ENCODE peak calls at places on chromosomes 13 and 19, in four cellular contexts. One of them, this sample, is unnamed. For H3K4me1, the result is how much of the 10 kb centered on the place peaks cover.

GRCh38 chr13:95931300-95932025 is 121.7 kb downstream of the UGGT2 start:
- DNase-seq in H1: no peak
- DNase-seq in H9: no peak
- DNase-seq in neuronal stem cell: no peak
- DNase-seq in this sample: no peak

GRCh38 chr19:51034704-51035103 is at the start of gene KLK12:
- DNase-seq in H1: no peak
- DNase-seq in neuronal stem cell: no peak
- DNase-seq in H9: no peak
- DNase-seq in this sample: no peak

GRCh38 chr13:98934243-98934642 is 43.6 kb downstream of the DOCK9 start:
- DNase-seq in H9: no peak
- DNase-seq in H1: no peak
- DNase-seq in neuronal stem cell: no peak
- DNase-seq in this sample: no peak

GRCh38 chr13:45055902-45056648 is 64.2 kb upstream of the GTF2F2 start:
- DNase-seq in H9: no peak
- DNase-seq in neuronal stem cell: no peak
- DNase-seq in H1: no peak
- DNase-seq in this sample: no peak

GRCh38 chr19:6048808-6049405 is 61.4 kb downstream of the RFX2 start:
- DNase-seq in H1: peak
- DNase-seq in neuronal stem cell: peak
- DNase-seq in H9: peak
- DNase-seq in this sample: peak

GRCh38 chr13:25980255-25980654 is 71.6 kb downstream of the SHISA2 start:
- DNase-seq in H1: no peak
- DNase-seq in H9: peak
- DNase-seq in neuronal stem cell: no peak
- DNase-seq in this sample: peak

GRCh38 chr19:12513531-12514061 is 29.0 kb upstream of the ZNF709 start:
- DNase-seq in H1: no peak
- DNase-seq in neuronal stem cell: no peak
- DNase-seq in H9: peak
- DNase-seq in this sample: no peak

GRCh38 chr19:38213911-38214625 is 10.0 kb downstream of the DPF1 start:
- DNase-seq in H1: no peak
- DNase-seq in H9: no peak
- DNase-seq in neuronal stem cell: no peak
- DNase-seq in this sample: peak

GRCh38 chr19:47598407-47599349 is 10.3 kb upstream of the BICRA start:
- DNase-seq in H1: peak
- DNase-seq in H9: peak
- DNase-seq in neuronal stem cell: peak
- DNase-seq in this sample: peak

GRCh38 chr13:59086147-59086546 is 1077.6 kb downstream of the DIAPH3 start:
- DNase-seq in neuronal stem cell: no peak
- DNase-seq in H9: no peak
- DNase-seq in H1: no peak
- DNase-seq in this sample: peak

GRCh38 chr19:33550741-33551140 is 29.1 kb upstream of the PEPD start:
- DNase-seq in H1: no peak
- DNase-seq in H9: no peak
- DNase-seq in neuronal stem cell: no peak
- DNase-seq in this sample: no peak

GRCh38 chr13:106357198-106357597 is 178.3 kb downstream of the EFNB2 start:
- DNase-seq in H9: no peak
- DNase-seq in neuronal stem cell: peak
- DNase-seq in H1: no peak
- DNase-seq in this sample: no peak

GRCh38 chr13:80342541-80343371 is 1.8 kb upstream of the SPRY2 start:
- DNase-seq in H9: peak
- DNase-seq in H1: peak
- DNase-seq in neuronal stem cell: peak
- DNase-seq in this sample: peak

GRCh38 chr19:31504221-31504620 is 155.0 kb upstream of the TSHZ3 start:
- DNase-seq in neuronal stem cell: no peak
- DNase-seq in H9: no peak
- DNase-seq in H1: peak
- DNase-seq in this sample: no peak

GRCh38 chr19:45569619-45570421 is 14.8 kb downstream of the OPA3 start:
- DNase-seq in H1: peak
- DNase-seq in neuronal stem cell: peak
- DNase-seq in H9: peak
- DNase-seq in this sample: peak

GRCh38 chr19:46972301-46972700 is 47.3 kb upstream of the NPAS1 start:
- DNase-seq in H9: no peak
- DNase-seq in H1: no peak
- DNase-seq in neuronal stem cell: no peak
- DNase-seq in this sample: peak

GRCh38 chr19:6970478-6970877 is 50.8 kb downstream of the MBD3L2B start:
- DNase-seq in H1: no peak
- DNase-seq in H9: no peak
- DNase-seq in neuronal stem cell: no peak
- DNase-seq in this sample: peak

GRCh38 chr13:105920375-105920774 is 615.1 kb downstream of the EFNB2 start:
- DNase-seq in H1: no peak
- DNase-seq in neuronal stem cell: peak
- DNase-seq in H9: no peak
- DNase-seq in this sample: peak

GRCh38 chr13:110259651-110260050 is 47.3 kb downstream of the COL4A1 start:
- DNase-seq in neuronal stem cell: no peak
- DNase-seq in H1: no peak
- DNase-seq in H9: no peak
- DNase-seq in this sample: no peak

GRCh38 chr13:26449063-26449848 is 108.2 kb upstream of the WASF3 start:
- DNase-seq in H9: no peak
- DNase-seq in H1: no peak
- DNase-seq in neuronal stem cell: no peak
- DNase-seq in this sample: peak

GRCh38 chr19:19459099-19459498 is 53.6 kb downstream of the GATAD2A start:
- DNase-seq in H9: no peak
- DNase-seq in neuronal stem cell: no peak
- DNase-seq in H1: no peak
- DNase-seq in this sample: no peak

GRCh38 chr13:100244431-100244830 is 155.5 kb downstream of the PCCA start:
- DNase-seq in H1: no peak
- DNase-seq in H9: no peak
- DNase-seq in neuronal stem cell: no peak
- DNase-seq in this sample: no peak

GRCh38 chr19:10010939-10011338 is 635 bp upstream of the COL5A3 start:
- DNase-seq in H1: no peak
- DNase-seq in H9: no peak
- DNase-seq in neuronal stem cell: no peak
- DNase-seq in this sample: no peak
- H2AK5ac ChIP-seq in H1: no peak
- H2AK5ac ChIP-seq in H9: no peak
- H2AK5ac ChIP-seq in neuronal stem cell: no peak
- H2AK5ac ChIP-seq in this sample: no peak

DNA sequence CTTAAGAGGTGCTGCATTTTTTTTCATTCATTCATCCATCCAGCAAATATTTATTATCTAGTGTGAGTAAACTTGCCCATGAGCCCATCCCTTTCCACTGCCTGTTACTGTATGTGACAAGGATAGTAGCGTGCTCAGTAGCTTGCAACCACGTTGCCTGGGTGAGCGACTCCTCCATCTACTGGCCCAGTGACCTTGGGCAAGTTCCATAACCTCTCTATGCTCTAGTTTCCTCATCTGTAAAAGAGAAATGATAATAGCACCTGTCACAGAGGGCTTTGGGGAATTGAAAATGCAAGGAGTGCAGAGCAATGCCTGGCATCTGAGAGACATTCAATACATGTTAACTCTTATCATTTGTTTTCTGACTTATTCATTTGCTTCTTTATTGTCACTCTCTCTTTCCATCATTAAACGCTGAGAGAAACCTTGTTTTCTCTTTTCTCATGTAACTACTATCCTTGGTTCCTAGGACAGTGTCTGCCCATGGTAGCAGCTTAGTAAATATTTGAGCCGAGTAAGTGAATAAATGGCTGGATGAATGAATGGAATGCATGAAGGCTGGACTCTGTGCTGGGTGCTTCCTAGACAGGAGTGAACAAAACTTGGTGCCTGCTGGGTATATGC is 19.9 kb downstream of the LRCH1 start:
- DNase-seq in H9: no peak
- DNase-seq in neuronal stem cell: no peak
- DNase-seq in H1: no peak
- DNase-seq in this sample: no peak
- H3K4me1 ChIP-seq in H9: under half
- H3K4me1 ChIP-seq in neuronal stem cell: under half
- H3K4me1 ChIP-seq in H1: under half
- H3K4me1 ChIP-seq in this sample: under half

DNA sequence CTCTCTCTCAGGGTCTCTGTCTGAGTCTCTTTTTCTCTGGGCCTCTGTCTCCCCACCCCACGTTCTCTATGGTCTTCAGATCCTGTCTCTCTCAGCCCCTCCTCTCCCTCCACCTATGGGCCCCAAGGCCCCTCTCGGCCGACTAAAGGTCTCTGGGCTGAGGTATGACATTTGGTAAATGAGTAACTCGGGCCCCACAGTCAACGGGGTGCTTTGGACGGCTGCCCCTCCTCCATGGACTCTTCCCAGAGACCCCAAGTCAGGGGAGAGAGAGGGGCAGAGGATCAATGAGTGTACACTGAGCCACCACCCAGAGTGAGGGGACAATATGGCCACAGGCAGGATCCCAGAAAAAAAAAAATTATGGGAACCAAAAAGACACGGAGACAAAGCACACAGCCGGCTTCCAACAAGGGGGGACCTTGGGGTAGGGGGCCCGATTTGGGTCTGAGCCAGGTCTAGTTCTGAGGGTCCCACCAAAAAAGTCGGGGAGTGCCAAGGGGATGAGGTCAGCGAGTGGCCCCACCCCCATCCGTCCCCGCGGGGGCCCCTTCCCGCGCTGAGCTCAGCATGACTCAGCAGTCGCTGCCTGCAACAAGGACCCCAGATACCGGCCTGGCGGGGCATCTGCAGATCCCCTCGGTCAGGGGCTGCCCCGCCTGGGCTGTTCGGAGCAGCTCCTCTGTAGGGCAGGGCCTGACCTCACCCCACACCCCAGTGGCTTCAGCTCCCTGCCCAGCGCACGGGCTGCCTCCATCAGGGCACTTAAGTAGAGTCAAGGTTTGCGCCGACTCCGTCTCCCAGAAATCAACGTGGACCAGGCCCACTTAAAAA is 1.5 kb upstream of the FTL start:
- DNase-seq in H1: peak
- DNase-seq in neuronal stem cell: peak
- DNase-seq in H9: peak
- DNase-seq in this sample: no peak
- H2BK12ac ChIP-seq in H1: peak
- H2BK12ac ChIP-seq in neuronal stem cell: no peak
- H2BK12ac ChIP-seq in H9: no peak
- H2BK12ac ChIP-seq in this sample: peak

GRCh38 chr19:7981661-7982060 is 23.8 kb downstream of the ELAVL1 start:
- DNase-seq in neuronal stem cell: no peak
- DNase-seq in H9: no peak
- DNase-seq in H1: no peak
- DNase-seq in this sample: no peak
- H2AK5ac ChIP-seq in neuronal stem cell: no peak
- H2AK5ac ChIP-seq in H9: no peak
- H2AK5ac ChIP-seq in H1: no peak
- H2AK5ac ChIP-seq in this sample: no peak

GRCh38 chr19:8489591-8490394 is 12.6 kb downstream of the PRAM1 start:
- DNase-seq in H1: no peak
- DNase-seq in H9: peak
- DNase-seq in neuronal stem cell: no peak
- DNase-seq in this sample: no peak

GRCh38 chr19:8490395-8490760 is 12.1 kb downstream of the PRAM1 start:
- DNase-seq in H1: no peak
- DNase-seq in neuronal stem cell: no peak
- DNase-seq in H9: no peak
- DNase-seq in this sample: no peak

GRCh38 chr19:8491574-8491973 is 10.9 kb downstream of the PRAM1 start:
- DNase-seq in neuronal stem cell: no peak
- DNase-seq in H9: peak
- DNase-seq in H1: no peak
- DNase-seq in this sample: no peak

GRCh38 chr19:8488351-8488750 is 14.1 kb downstream of the PRAM1 start:
- DNase-seq in neuronal stem cell: peak
- DNase-seq in H9: no peak
- DNase-seq in H1: no peak
- DNase-seq in this sample: no peak

GRCh38 chr19:8490873-8491272 is 11.6 kb downstream of the PRAM1 start:
- DNase-seq in neuronal stem cell: no peak
- DNase-seq in H9: no peak
- DNase-seq in H1: no peak
- DNase-seq in this sample: no peak
- H3K4me1 ChIP-seq in neuronal stem cell: under half
- H3K4me1 ChIP-seq in H9: under half
- H3K4me1 ChIP-seq in H1: under half
- H3K4me1 ChIP-seq in this sample: under half

GRCh38 chr19:1825909-1826556 is 14.0 kb upstream of the ATP8B3 start:
- DNase-seq in H9: peak
- DNase-seq in H1: peak
- DNase-seq in neuronal stem cell: peak
- DNase-seq in this sample: peak
- H2BK12ac ChIP-seq in H9: no peak
- H2BK12ac ChIP-seq in H1: peak
- H2BK12ac ChIP-seq in neuronal stem cell: peak
- H2BK12ac ChIP-seq in this sample: no peak

DNA sequence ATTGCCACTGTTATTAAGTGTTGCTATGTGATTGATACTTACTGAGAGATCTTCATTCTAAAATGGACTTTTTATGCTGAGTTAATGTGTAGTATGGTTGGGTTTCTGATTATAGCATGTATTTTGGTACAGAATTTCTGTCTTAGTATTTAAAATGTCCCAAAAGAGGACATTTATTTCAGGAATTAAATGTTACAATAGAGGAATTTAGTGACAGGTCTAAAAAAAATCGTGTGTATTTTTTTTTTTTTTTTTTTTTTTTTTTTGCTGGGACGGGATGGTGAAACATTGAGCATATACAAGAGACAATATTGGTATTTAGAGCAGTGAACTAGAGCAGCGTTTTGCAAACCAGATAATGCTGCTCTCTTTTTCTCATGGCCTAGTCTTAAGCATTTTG is 27.9 kb downstream of the URI1 start:
- DNase-seq in neuronal stem cell: no peak
- DNase-seq in H9: no peak
- DNase-seq in H1: no peak
- DNase-seq in this sample: no peak
- H2AK5ac ChIP-seq in neuronal stem cell: no peak
- H2AK5ac ChIP-seq in H9: no peak
- H2AK5ac ChIP-seq in H1: no peak
- H2AK5ac ChIP-seq in this sample: no peak